ENCODE peak calls at places on chromosomes 6 and 20, in eight cellular contexts. A is WERI-Rb-1; Q is testis; L is ovary; Y is tibial artery; N is epithelial cell of esophagus; O is astrocyte; S is CD8-positive, alpha-beta memory T cell. C is an unnamed sample.
A peak's percentile ranks its signal among the peaks of the same experiment; 100 is the strongest.

GRCh38 chr6:145290122-145290521 is 445.2 kb downstream of the EPM2A start:
- DNase-seq in A (no peak), Q (no peak), L (no peak), Y (no peak), N (no peak), O (no peak), S (no peak), C (no peak)

GRCh38 chr6:12403201-12403826 is 113.2 kb downstream of the EDN1 start:
- DNase-seq in A (no peak), Q (no peak), L (no peak), Y (no peak), N (peak; percentile 79), O (peak; percentile 48), S (no peak), C (no peak)

GRCh38 chr6:11110921-11111768 is at the start of gene ERVFRD-1:
- DNase-seq in A (no peak), Q (no peak), L (no peak), Y (no peak), N (no peak), O (no peak), S (no peak), C (peak; percentile 85)

GRCh38 chr20:61297981-61298380 is 45.9 kb downstream of the CDH4 start:
- DNase-seq in A (no peak), Q (no peak), L (no peak), Y (no peak), N (peak; percentile 2), O (peak; percentile 94), S (no peak), C (no peak)

GRCh38 chr20:12925214-12925755 is 83.5 kb upstream of the SPTLC3 start:
- DNase-seq in A (peak; percentile 80), Q (peak; percentile 61), L (peak; percentile 46), Y (peak; percentile 30), N (peak; percentile 85), O (peak; percentile 69), S (no peak), C (peak; percentile 85)

GRCh38 chr6:126302191-126302590 is 37.7 kb upstream of the CENPW start:
- DNase-seq in A (no peak), Q (no peak), L (no peak), Y (no peak), N (peak; percentile 60), O (no peak), S (no peak), C (no peak)

GRCh38 chr20:4490595-4491280 is 231.0 kb upstream of the PRND start:
- DNase-seq in A (no peak), Q (no peak), L (no peak), Y (no peak), N (peak; percentile 24), O (no peak), S (no peak), C (no peak)

GRCh38 chr6:21922086-21922485 is 328.5 kb downstream of the SOX4 start:
- DNase-seq in A (no peak), Q (no peak), L (no peak), Y (no peak), N (peak; percentile 44), O (peak; percentile 84), S (no peak), C (peak; percentile 34)

GRCh38 chr6:138088307-138088744 is 18.9 kb downstream of the PERP start:
- DNase-seq in A (no peak), Q (no peak), L (no peak), Y (peak; percentile 25), N (peak; percentile 94), O (peak; percentile 89), S (no peak), C (peak; percentile 81)

GRCh38 chr6:24274441-24275083 is 83.3 kb downstream of the DCDC2 start:
- DNase-seq in A (no peak), Q (no peak), L (no peak), Y (no peak), N (peak; percentile 13), O (peak; percentile 1), S (no peak), C (no peak)

GRCh38 chr6:29685718-29686326 is 4.9 kb upstream of the ZFP57 start:
- DNase-seq in A (peak; percentile 29), Q (no peak), L (no peak), Y (no peak), N (peak; percentile 35), O (no peak), S (no peak), C (peak; percentile 28)

GRCh38 chr6:40185486-40185885 is 251.2 kb upstream of the MOCS1 start:
- DNase-seq in A (no peak), Q (no peak), L (no peak), Y (no peak), N (no peak), O (no peak), S (no peak), C (no peak)

GRCh38 chr6:135506270-135506997 is 8.9 kb upstream of the AHI1 start:
- DNase-seq in A (peak; percentile 13), Q (no peak), L (no peak), Y (no peak), N (peak; percentile 60), O (peak; percentile 43), S (no peak), C (no peak)

GRCh38 chr20:20060234-20060998 is 8.1 kb downstream of the CFAP61 start:
- DNase-seq in A (peak; percentile 85), Q (no peak), L (no peak), Y (no peak), N (no peak), O (no peak), S (no peak), C (no peak)

GRCh38 chr6:28736121-28736520 is 187.7 kb downstream of the TRIM27 start:
- DNase-seq in A (no peak), Q (no peak), L (no peak), Y (no peak), N (peak; percentile 64), O (no peak), S (no peak), C (no peak)

GRCh38 chr6:111122458-111123286 is 35.4 kb downstream of the SLC16A10 start:
- DNase-seq in A (no peak), Q (no peak), L (no peak), Y (no peak), N (no peak), O (no peak), S (no peak), C (no peak)

GRCh38 chr6:33430991-33431879 is 11.4 kb downstream of the SYNGAP1 start:
- DNase-seq in A (peak; percentile 89), Q (peak; percentile 72), L (peak; percentile 82), Y (no peak), N (peak; percentile 53), O (peak; percentile 45), S (peak; percentile 72), C (no peak)

GRCh38 chr20:20939006-20939405 is 167.2 kb downstream of the LINC00237 start:
- DNase-seq in A (no peak), Q (no peak), L (no peak), Y (no peak), N (no peak), O (no peak), S (no peak), C (no peak)

GRCh38 chr6:84220809-84221409 is 6.5 kb downstream of the CEP162 start:
- DNase-seq in A (no peak), Q (no peak), L (no peak), Y (no peak), N (peak; percentile 39), O (no peak), S (no peak), C (no peak)

GRCh38 chr6:12112540-12113189 is 100.6 kb downstream of the HIVEP1 start:
- DNase-seq in A (peak; percentile 80), Q (no peak), L (no peak), Y (no peak), N (no peak), O (no peak), S (no peak), C (no peak)

GRCh38 chr20:35039146-35039545 is 53.5 kb downstream of the TRPC4AP start:
- DNase-seq in A (no peak), Q (no peak), L (no peak), Y (no peak), N (peak; percentile 75), O (no peak), S (no peak), C (no peak)

GRCh38 chr20:40160151-40160550 is 528.9 kb downstream of the MAFB start:
- DNase-seq in A (peak; percentile 41), Q (peak; percentile 80), L (peak; percentile 33), Y (peak; percentile 58), N (peak; percentile 73), O (no peak), S (no peak), C (peak; percentile 38)

GRCh38 chr6:90217621-90218496 is 78.8 kb downstream of the BACH2 start:
- DNase-seq in A (no peak), Q (no peak), L (no peak), Y (no peak), N (peak; percentile 56), O (no peak), S (no peak), C (peak; percentile 90)

GRCh38 chr6:127816643-127817042 is 84.2 kb downstream of the THEMIS start:
- DNase-seq in A (no peak), Q (no peak), L (no peak), Y (no peak), N (no peak), O (no peak), S (no peak), C (no peak)
- H3K4me3 ChIP-seq in A (no peak overlapping the region), Q (no peak overlapping the region), L (no peak overlapping the region), Y (no peak overlapping the region), N (no peak overlapping the region), O (no peak overlapping the region), S (no peak overlapping the region), C (no peak overlapping the region)

GRCh38 chr6:143805832-143806281 is 37.3 kb upstream of the LTV1 start:
- DNase-seq in A (no peak), Q (no peak), L (no peak), Y (no peak), N (no peak), O (peak; percentile 71), S (no peak), C (no peak)
- H3K4me3 ChIP-seq in A (no peak overlapping the region), Q (no peak overlapping the region), L (no peak overlapping the region), Y (no peak overlapping the region), N (no peak overlapping the region), O (no peak overlapping the region), S (no peak overlapping the region), C (no peak overlapping the region)

DNA sequence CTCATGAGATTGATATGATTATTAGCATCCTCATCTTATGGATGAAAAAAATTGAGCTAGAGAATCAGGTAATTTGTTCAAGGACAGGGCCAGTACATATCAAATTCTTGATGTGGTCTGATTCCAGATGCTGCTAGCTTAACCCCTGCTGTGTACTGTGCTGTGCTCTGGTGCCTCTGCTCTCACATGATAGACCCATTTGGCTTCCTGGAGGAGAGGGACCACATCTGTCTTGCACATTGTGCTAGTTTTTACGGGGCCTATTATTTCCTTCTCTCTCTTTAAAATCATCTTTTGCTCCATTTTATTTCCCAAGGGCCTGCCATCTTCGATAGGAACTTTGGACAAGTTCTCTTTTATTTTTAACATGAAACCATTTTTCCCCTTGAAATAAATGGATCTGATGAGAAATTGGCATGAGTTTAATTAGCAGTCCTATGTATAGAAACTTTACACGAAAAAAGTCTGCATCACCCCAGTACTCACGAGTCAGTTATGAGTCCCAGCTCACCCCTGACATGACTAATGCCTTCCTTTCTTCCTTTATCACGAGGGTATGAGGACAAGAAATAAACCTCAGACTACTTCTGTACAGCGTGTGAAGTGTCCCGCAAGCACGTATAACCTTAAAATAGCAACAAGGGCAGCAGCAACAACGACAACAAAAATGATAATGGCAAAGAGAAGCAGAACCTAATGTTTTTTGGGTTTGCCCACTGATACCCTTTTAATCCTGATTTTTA is 26.5 kb downstream of the CD109 start:
- DNase-seq in A (no peak), Q (no peak), L (no peak), Y (no peak), N (peak; percentile 90), O (peak; percentile 88), S (no peak), C (peak; percentile 29)
- H3K4me3 ChIP-seq in A (no peak overlapping the region), Q (no peak overlapping the region), L (no peak overlapping the region), Y (no peak overlapping the region), N (no peak overlapping the region), O (no peak overlapping the region), S (no peak overlapping the region), C (no peak overlapping the region)

GRCh38 chr20:654427-654770 is 1.4 kb upstream of the SRXN1 start:
- DNase-seq in A (no peak), Q (no peak), L (no peak), Y (no peak), N (no peak), O (no peak), S (no peak), C (no peak)
- H3K4me3 ChIP-seq in A (no peak overlapping the region), Q (no peak overlapping the region), L (no peak overlapping the region), Y (no peak overlapping the region), N (no peak overlapping the region), O (no peak overlapping the region), S (peak overlapping the region; percentile 64), C (no peak overlapping the region)